ENCODE peak calls at places on chromosomes 12 and 14, in seven cellular contexts. P is IMR-90, S is H1, K is H9, W is mesendoderm, B is mesenchymal stem cell, R is neuronal stem cell. I is an unnamed sample.

GRCh38 chr12:27785882-27786570 is 6.0 kb upstream of the MANSC4 start:
- DNase-seq in S (no peak), K (no peak), B (peak), R (no peak), P (peak), W (peak), I (peak)

GRCh38 chr12:14426792-14427191 is 61.3 kb downstream of the ATF7IP start:
- DNase-seq in S (no peak), R (no peak), W (no peak), B (no peak), P (no peak), K (no peak), I (no peak)

GRCh38 chr12:49170924-49171323 is 18.0 kb downstream of the TUBA1A start:
- DNase-seq in K (no peak), B (no peak), R (no peak), S (no peak), P (no peak), W (no peak), I (no peak)

GRCh38 chr12:50537538-50537919 is 32.7 kb downstream of the DIP2B start:
- DNase-seq in S (no peak), R (no peak), K (no peak), P (peak), W (no peak), B (peak), I (no peak)

GRCh38 chr12:86134571-86134970 is 121.6 kb downstream of the MGAT4C start:
- DNase-seq in B (peak), S (no peak), P (peak), W (peak), R (no peak), K (no peak), I (no peak)

GRCh38 chr14:92726135-92726932 is 22.1 kb downstream of the LGMN start:
- DNase-seq in R (no peak), B (peak), W (peak), S (no peak), P (peak), K (no peak), I (peak)

GRCh38 chr14:55699131-55700057 is 119.4 kb downstream of the KTN1 start:
- DNase-seq in B (peak), P (peak), R (no peak), K (peak), W (peak), S (no peak), I (peak)

GRCh38 chr14:103801459-103801858 is 45.9 kb downstream of the PPP1R13B start:
- DNase-seq in S (no peak), B (peak), W (peak), K (no peak), R (no peak), P (peak), I (no peak)

GRCh38 chr14:100011568-100012325 is 53.5 kb upstream of the EVL start:
- DNase-seq in K (no peak), W (no peak), P (peak), B (no peak), S (no peak), R (no peak), I (no peak)

GRCh38 chr14:37181441-37181840 is 9.0 kb upstream of the SLC25A21 start:
- DNase-seq in B (no peak), S (no peak), W (peak), P (no peak), K (no peak), R (no peak), I (no peak)

GRCh38 chr12:48423200-48423599 is 49.2 kb upstream of the ANP32D start:
- DNase-seq in K (no peak), B (no peak), R (no peak), S (no peak), W (no peak), P (no peak), I (no peak)

GRCh38 chr14:61417141-61417540 is 95.8 kb downstream of the PRKCH start:
- DNase-seq in P (no peak), S (no peak), R (no peak), K (no peak), W (no peak), B (no peak), I (no peak)

GRCh38 chr14:103522028-103522581 is 525 bp downstream of the CKB start:
- DNase-seq in B (peak), K (no peak), W (peak), S (peak), P (no peak), R (no peak), I (no peak)

GRCh38 chr12:116737774-116738657 is at the start of the genes RNFT2 and SPRING1:
- DNase-seq in B (peak), S (peak), W (peak), P (peak), R (peak), K (peak), I (peak)

DNA sequence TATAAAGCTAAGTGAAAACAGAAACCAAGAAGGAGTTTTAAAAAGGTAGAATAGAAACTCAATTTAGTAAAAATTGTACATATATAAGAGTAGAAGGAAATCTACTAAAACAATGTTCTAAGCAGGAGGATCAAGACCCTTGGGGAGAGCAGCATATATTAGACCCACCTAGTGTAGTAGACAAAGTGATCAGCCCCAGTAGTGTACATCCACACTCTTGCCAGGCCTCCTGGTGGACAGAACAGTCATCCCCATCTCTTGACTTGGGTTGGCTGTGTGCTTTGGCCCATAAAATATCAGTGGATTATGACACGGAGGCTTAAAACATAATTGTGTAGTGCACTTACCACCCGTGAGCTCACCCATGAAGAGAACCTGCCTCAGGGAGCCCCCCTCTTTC is 10.9 kb upstream of the OTUB2 start:
- DNase-seq in R (no peak), S (no peak), W (no peak), P (no peak), K (no peak), B (no peak), I (no peak)
- H3K18ac ChIP-seq in R (no peak), S (no peak), W (no peak), P (no peak), K (no peak), B (no peak), I (no peak)

DNA sequence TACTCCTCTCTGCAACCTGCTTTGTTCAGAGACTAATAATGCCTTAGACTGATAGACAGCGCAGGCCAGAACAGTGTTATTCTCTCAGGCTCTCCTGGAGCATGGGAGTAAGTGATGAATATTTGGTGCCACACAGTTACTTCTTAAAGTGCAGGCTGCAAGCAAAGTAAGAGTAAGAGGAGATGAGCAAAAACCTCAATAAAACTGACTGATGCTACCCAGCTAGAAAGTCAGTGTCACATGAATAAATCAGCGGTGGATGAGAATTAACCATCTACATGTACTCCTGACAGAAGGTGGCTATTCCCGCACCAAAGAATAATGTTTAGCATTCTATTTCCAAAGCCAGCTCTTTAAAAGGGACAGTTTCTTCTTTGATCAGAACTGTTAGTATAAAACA is 9.9 kb downstream of the TRIM9 start:
- DNase-seq in S (no peak), R (no peak), B (no peak), K (no peak), P (no peak), W (no peak), I (no peak)
- H3K18ac ChIP-seq in S (no peak), R (no peak), B (no peak), K (no peak), P (no peak), W (no peak), I (no peak)

GRCh38 chr14:94677747-94678146 is 65.6 kb downstream of the SERPINA3 start:
- DNase-seq in W (peak), K (no peak), R (no peak), S (no peak), B (no peak), P (no peak), I (no peak)
- H3K18ac ChIP-seq in W (no peak), K (no peak), R (no peak), S (no peak), B (no peak), P (no peak), I (no peak)

DNA sequence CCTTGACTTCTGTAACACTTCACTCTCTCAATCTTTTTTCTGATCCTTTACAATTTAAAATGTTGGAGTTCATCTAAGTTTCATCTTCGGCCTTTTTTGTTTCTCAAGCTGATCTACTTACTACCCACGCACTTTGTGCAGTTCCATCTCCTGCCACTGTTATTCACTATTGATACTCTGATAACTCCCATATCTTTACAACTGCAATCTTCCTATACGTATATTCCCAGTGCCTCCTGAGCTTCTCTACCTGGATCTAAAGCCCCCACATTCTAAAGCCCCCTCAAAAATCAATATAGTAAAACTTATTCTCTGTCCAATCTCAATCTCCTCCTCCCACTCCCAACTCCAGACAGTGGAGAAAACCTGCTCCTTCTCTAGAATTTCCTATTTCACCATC is 5.9 kb downstream of the ATG2B start:
- DNase-seq in K (no peak), B (no peak), W (no peak), R (no peak), S (no peak), P (no peak), I (no peak)
- H3K18ac ChIP-seq in K (no peak), B (no peak), W (no peak), R (no peak), S (no peak), P (no peak), I (no peak)

DNA sequence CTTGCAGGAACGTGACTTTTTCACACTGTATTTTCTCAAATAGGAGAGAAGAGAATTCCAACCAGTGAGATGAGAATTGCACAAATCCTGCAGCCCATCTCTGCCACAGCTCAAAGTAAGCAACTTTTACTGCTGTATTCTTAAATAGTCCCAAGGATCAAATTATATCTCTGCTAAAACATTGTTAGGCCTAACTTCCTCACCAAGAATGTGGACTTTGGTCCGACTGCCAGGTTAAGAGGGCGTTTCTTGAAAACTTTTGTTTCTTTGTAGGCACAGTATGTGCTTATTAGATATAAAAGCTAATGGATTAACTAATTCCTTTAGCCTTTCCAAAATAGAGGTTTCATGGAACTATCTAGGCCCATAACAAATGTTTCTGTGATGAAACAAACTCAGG is 61.4 kb upstream of the IFNG-AS1 start:
- DNase-seq in B (no peak), R (no peak), W (no peak), K (no peak), P (no peak), S (no peak), I (no peak)
- H3K18ac ChIP-seq in B (no peak), R (no peak), W (no peak), K (no peak), P (no peak), S (no peak), I (no peak)

I was measured in trophoblast cell.